ENCODE peak calls at places on chromosomes 3 and 15, in four cellular contexts. One of them, this sample, is unnamed.

GRCh38 chr15:56243117-56243773 is 434 bp downstream of the RFX7 start:
- DNase-seq in CD8-positive, alpha-beta T cell: peak
- DNase-seq in AG04450: no peak
- DNase-seq in fibroblast of pulmonary artery: peak
- DNase-seq in this sample: no peak

GRCh38 chr3:195522254-195523023 is 20.7 kb downstream of the PPP1R2 start:
- DNase-seq in CD8-positive, alpha-beta T cell: no peak
- DNase-seq in AG04450: no peak
- DNase-seq in fibroblast of pulmonary artery: peak
- DNase-seq in this sample: no peak

GRCh38 chr3:71398157-71398836 is 185.2 kb downstream of the FOXP1 start:
- DNase-seq in CD8-positive, alpha-beta T cell: no peak
- DNase-seq in AG04450: no peak
- DNase-seq in fibroblast of pulmonary artery: no peak
- DNase-seq in this sample: no peak

GRCh38 chr3:188936597-188937107 is 235.1 kb upstream of the TPRG1 start:
- DNase-seq in CD8-positive, alpha-beta T cell: no peak
- DNase-seq in AG04450: no peak
- DNase-seq in fibroblast of pulmonary artery: no peak
- DNase-seq in this sample: no peak

GRCh38 chr3:28601291-28601690 is 252.7 kb upstream of the AZI2 start:
- DNase-seq in CD8-positive, alpha-beta T cell: no peak
- DNase-seq in AG04450: no peak
- DNase-seq in fibroblast of pulmonary artery: no peak
- DNase-seq in this sample: no peak

GRCh38 chr3:122964844-122965243 is 62.7 kb downstream of the SEMA5B start:
- DNase-seq in CD8-positive, alpha-beta T cell: no peak
- DNase-seq in AG04450: no peak
- DNase-seq in fibroblast of pulmonary artery: no peak
- DNase-seq in this sample: no peak

GRCh38 chr3:102688556-102688930 is 253.7 kb downstream of the ZPLD1 start:
- DNase-seq in CD8-positive, alpha-beta T cell: no peak
- DNase-seq in AG04450: no peak
- DNase-seq in fibroblast of pulmonary artery: no peak
- DNase-seq in this sample: no peak

GRCh38 chr3:149657458-149657795 is 398 bp downstream of the WWTR1 start:
- DNase-seq in CD8-positive, alpha-beta T cell: peak
- DNase-seq in AG04450: no peak
- DNase-seq in fibroblast of pulmonary artery: peak
- DNase-seq in this sample: no peak

GRCh38 chr3:111572061-111572460 is 23.1 kb downstream of the ZBED2 start:
- DNase-seq in CD8-positive, alpha-beta T cell: no peak
- DNase-seq in AG04450: no peak
- DNase-seq in fibroblast of pulmonary artery: no peak
- DNase-seq in this sample: no peak

GRCh38 chr3:20326537-20326936 is 140.5 kb upstream of the SGO1 start:
- DNase-seq in CD8-positive, alpha-beta T cell: no peak
- DNase-seq in AG04450: no peak
- DNase-seq in fibroblast of pulmonary artery: no peak
- DNase-seq in this sample: no peak

DNA sequence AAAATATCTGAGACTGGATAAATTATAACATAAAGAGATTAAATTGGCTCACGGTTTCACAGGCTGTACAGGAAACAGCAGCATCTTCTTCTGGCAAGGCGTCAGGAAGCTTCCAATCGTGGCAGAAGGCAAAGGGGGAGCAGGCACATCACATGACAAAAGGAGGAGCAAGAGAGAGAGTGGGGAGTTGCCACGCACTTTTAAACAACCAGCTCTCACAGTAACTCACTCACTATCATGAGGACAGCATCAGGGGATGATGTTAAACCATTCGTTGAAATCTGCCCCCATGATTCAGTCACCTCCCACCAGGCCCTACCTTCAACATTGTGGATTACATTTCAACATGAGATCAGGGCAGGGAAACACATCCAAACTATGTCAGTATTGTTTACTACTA is 114.5 kb upstream of the SPATA16 start:
- DNase-seq in CD8-positive, alpha-beta T cell: no peak
- DNase-seq in AG04450: no peak
- DNase-seq in fibroblast of pulmonary artery: no peak
- DNase-seq in this sample: no peak
- H3K4me3 ChIP-seq in CD8-positive, alpha-beta T cell: no peak
- H3K4me3 ChIP-seq in AG04450: no peak
- H3K4me3 ChIP-seq in fibroblast of pulmonary artery: no peak
- H3K4me3 ChIP-seq in this sample: no peak

GRCh38 chr15:52528465-52529288 is at the start of gene MYO5A:
- DNase-seq in CD8-positive, alpha-beta T cell: peak
- DNase-seq in AG04450: no peak
- DNase-seq in fibroblast of pulmonary artery: peak
- DNase-seq in this sample: peak
- TF ChIP-seq CTCF in CD8-positive, alpha-beta T cell: no peak
- TF ChIP-seq CTCF in AG04450: no peak
- TF ChIP-seq CTCF in fibroblast of pulmonary artery: no peak
- TF ChIP-seq CTCF in this sample: no peak

GRCh38 chr15:92907229-92907628 is 7.1 kb downstream of the CHD2 start:
- DNase-seq in CD8-positive, alpha-beta T cell: no peak
- DNase-seq in AG04450: no peak
- DNase-seq in fibroblast of pulmonary artery: no peak
- DNase-seq in this sample: no peak
- H3K4me3 ChIP-seq in CD8-positive, alpha-beta T cell: peak
- H3K4me3 ChIP-seq in AG04450: peak
- H3K4me3 ChIP-seq in fibroblast of pulmonary artery: peak
- H3K4me3 ChIP-seq in this sample: no peak

GRCh38 chr15:80095511-80095910 is 36.0 kb downstream of the ZFAND6 start:
- DNase-seq in CD8-positive, alpha-beta T cell: no peak
- DNase-seq in AG04450: no peak
- DNase-seq in fibroblast of pulmonary artery: no peak
- DNase-seq in this sample: no peak

GRCh38 chr15:80090041-80090440 is 30.6 kb downstream of the ZFAND6 start:
- DNase-seq in CD8-positive, alpha-beta T cell: no peak
- DNase-seq in AG04450: no peak
- DNase-seq in fibroblast of pulmonary artery: no peak
- DNase-seq in this sample: no peak

GRCh38 chr15:80093854-80094418 is 34.5 kb downstream of the ZFAND6 start:
- DNase-seq in CD8-positive, alpha-beta T cell: no peak
- DNase-seq in AG04450: no peak
- DNase-seq in fibroblast of pulmonary artery: peak
- DNase-seq in this sample: no peak

GRCh38 chr15:80087104-80087503 is 27.6 kb downstream of the ZFAND6 start:
- DNase-seq in CD8-positive, alpha-beta T cell: no peak
- DNase-seq in AG04450: no peak
- DNase-seq in fibroblast of pulmonary artery: no peak
- DNase-seq in this sample: no peak

GRCh38 chr15:80090879-80091503 is 31.5 kb downstream of the ZFAND6 start:
- DNase-seq in CD8-positive, alpha-beta T cell: no peak
- DNase-seq in AG04450: no peak
- DNase-seq in fibroblast of pulmonary artery: no peak
- DNase-seq in this sample: no peak
- TF ChIP-seq CTCF in CD8-positive, alpha-beta T cell: peak
- TF ChIP-seq CTCF in AG04450: peak
- TF ChIP-seq CTCF in fibroblast of pulmonary artery: peak
- TF ChIP-seq CTCF in this sample: no peak

GRCh38 chr15:78343431-78343830 is 3.3 kb downstream of the CRABP1 start:
- DNase-seq in CD8-positive, alpha-beta T cell: no peak
- DNase-seq in AG04450: no peak
- DNase-seq in fibroblast of pulmonary artery: no peak
- DNase-seq in this sample: no peak

GRCh38 chr15:78339559-78339958 is 594 bp upstream of the CRABP1 start:
- DNase-seq in CD8-positive, alpha-beta T cell: no peak
- DNase-seq in AG04450: no peak
- DNase-seq in fibroblast of pulmonary artery: no peak
- DNase-seq in this sample: no peak

GRCh38 chr15:78338756-78339155 is 1.4 kb upstream of the CRABP1 start:
- DNase-seq in CD8-positive, alpha-beta T cell: no peak
- DNase-seq in AG04450: no peak
- DNase-seq in fibroblast of pulmonary artery: no peak
- DNase-seq in this sample: no peak

GRCh38 chr15:78341057-78341763 is 1.1 kb downstream of the CRABP1 start:
- DNase-seq in CD8-positive, alpha-beta T cell: no peak
- DNase-seq in AG04450: no peak
- DNase-seq in fibroblast of pulmonary artery: no peak
- DNase-seq in this sample: no peak

DNA sequence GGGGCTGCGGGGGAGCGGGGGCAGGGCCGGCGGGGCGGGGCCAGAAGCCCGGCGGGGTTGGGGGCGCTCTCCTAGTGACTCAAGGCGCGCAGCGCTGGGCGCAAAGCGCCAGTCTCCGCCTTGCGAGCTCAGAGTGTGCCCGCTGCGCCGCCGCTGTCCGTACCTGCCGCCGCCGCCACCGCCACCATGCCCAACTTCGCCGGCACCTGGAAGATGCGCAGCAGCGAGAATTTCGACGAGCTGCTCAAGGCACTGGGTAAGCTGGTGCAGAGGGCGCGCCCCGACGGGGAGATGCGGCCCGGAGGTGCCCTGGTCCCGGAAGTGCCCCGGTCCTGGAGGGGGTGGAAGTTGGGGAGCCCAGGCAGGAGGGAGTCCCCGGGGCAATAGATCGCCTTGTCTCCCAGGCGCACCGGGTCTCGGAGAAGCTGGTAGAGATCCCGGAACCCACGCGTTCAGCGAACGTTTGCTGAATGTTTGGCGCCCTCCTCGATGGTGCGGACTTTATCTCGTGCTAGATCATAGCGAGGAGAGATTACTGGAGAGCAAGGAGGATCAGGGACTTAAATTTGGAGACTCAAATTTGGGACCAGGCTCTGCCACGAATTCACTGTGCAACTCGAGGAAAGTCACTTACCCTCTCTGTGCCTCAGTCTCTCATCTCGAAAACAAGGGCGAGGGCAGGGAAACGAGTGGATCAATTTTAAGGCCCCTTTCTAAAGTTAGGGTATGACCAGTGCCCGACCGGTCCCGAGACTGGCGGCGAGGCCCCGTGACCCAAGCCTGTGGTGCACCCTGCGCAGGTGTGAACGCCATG is at the start of gene CRABP1:
- DNase-seq in CD8-positive, alpha-beta T cell: no peak
- DNase-seq in AG04450: no peak
- DNase-seq in fibroblast of pulmonary artery: no peak
- DNase-seq in this sample: no peak
- H3K4me3 ChIP-seq in CD8-positive, alpha-beta T cell: no peak
- H3K4me3 ChIP-seq in AG04450: no peak
- H3K4me3 ChIP-seq in fibroblast of pulmonary artery: no peak
- H3K4me3 ChIP-seq in this sample: no peak

GRCh38 chr15:66189291-66189690 is 64.3 kb downstream of the MEGF11 start:
- DNase-seq in CD8-positive, alpha-beta T cell: no peak
- DNase-seq in AG04450: no peak
- DNase-seq in fibroblast of pulmonary artery: no peak
- DNase-seq in this sample: no peak

GRCh38 chr15:66187271-66187670 is 66.3 kb downstream of the MEGF11 start:
- DNase-seq in CD8-positive, alpha-beta T cell: no peak
- DNase-seq in AG04450: no peak
- DNase-seq in fibroblast of pulmonary artery: peak
- DNase-seq in this sample: no peak

GRCh38 chr15:66184936-66185790 is 68.4 kb downstream of the MEGF11 start:
- DNase-seq in CD8-positive, alpha-beta T cell: no peak
- DNase-seq in AG04450: no peak
- DNase-seq in fibroblast of pulmonary artery: peak
- DNase-seq in this sample: no peak

GRCh38 chr15:66186049-66186825 is 67.3 kb downstream of the MEGF11 start:
- DNase-seq in CD8-positive, alpha-beta T cell: no peak
- DNase-seq in AG04450: no peak
- DNase-seq in fibroblast of pulmonary artery: peak
- DNase-seq in this sample: no peak

GRCh38 chr15:66188464-66188863 is 65.1 kb downstream of the MEGF11 start:
- DNase-seq in CD8-positive, alpha-beta T cell: no peak
- DNase-seq in AG04450: no peak
- DNase-seq in fibroblast of pulmonary artery: no peak
- DNase-seq in this sample: no peak
- TF ChIP-seq CTCF in CD8-positive, alpha-beta T cell: no peak
- TF ChIP-seq CTCF in AG04450: no peak
- TF ChIP-seq CTCF in fibroblast of pulmonary artery: no peak
- TF ChIP-seq CTCF in this sample: no peak

GRCh38 chr15:96342143-96342466 is 11.6 kb downstream of the NR2F2 start:
- DNase-seq in CD8-positive, alpha-beta T cell: no peak
- DNase-seq in AG04450: no peak
- DNase-seq in fibroblast of pulmonary artery: no peak
- DNase-seq in this sample: no peak
- H3K4me3 ChIP-seq in CD8-positive, alpha-beta T cell: no peak
- H3K4me3 ChIP-seq in AG04450: peak
- H3K4me3 ChIP-seq in fibroblast of pulmonary artery: peak
- H3K4me3 ChIP-seq in this sample: peak

This sample was measured in esophagus squamous epithelium.